ENCODE peak calls at places on chromosomes 5 and 9, in five cellular contexts. S is body of pancreas, G is kidney epithelial cell, E is AG04450, T is pancreas. P is an unnamed sample.

GRCh38 chr9:5375091-5375490 is 35.4 kb upstream of the RLN1 start:
- DNase-seq in S (no peak), G (no peak), E (no peak), T (no peak), P (no peak)

GRCh38 chr9:126420643-126421564 is 94.3 kb downstream of the MVB12B start:
- DNase-seq in S (no peak), G (peak), E (no peak), T (no peak), P (no peak)

GRCh38 chr9:110173322-110173642 is 34.7 kb downstream of the C9orf152 start:
- DNase-seq in S (no peak), G (no peak), E (no peak), T (no peak), P (no peak)

GRCh38 chr5:126450388-126450787 is 27.2 kb downstream of the GRAMD2B start:
- DNase-seq in S (no peak), G (no peak), E (no peak), T (no peak), P (no peak)

GRCh38 chr5:159034083-159034824 is 65.5 kb downstream of the EBF1 start:
- DNase-seq in S (no peak), G (no peak), E (no peak), T (no peak), P (no peak)

GRCh38 chr9:132585954-132586829 is 3.8 kb downstream of the BARHL1 start:
- DNase-seq in S (no peak), G (no peak), E (no peak), T (no peak), P (no peak)

GRCh38 chr9:134618163-134618822 is 23.3 kb upstream of the COL5A1 start:
- DNase-seq in S (peak), G (no peak), E (no peak), T (no peak), P (no peak)

GRCh38 chr5:121979691-121980090 is 17.9 kb downstream of the SRFBP1 start:
- DNase-seq in S (no peak), G (no peak), E (no peak), T (no peak), P (no peak)

GRCh38 chr5:137195483-137195882 is 303.6 kb downstream of the SPOCK1 start:
- DNase-seq in S (no peak), G (no peak), E (no peak), T (no peak), P (no peak)

GRCh38 chr5:90747175-90747574 is 188.6 kb downstream of the ADGRV1 start:
- DNase-seq in S (no peak), G (peak), E (no peak), T (no peak), P (no peak)

GRCh38 chr9:121698627-121699270 is 47.3 kb downstream of the DAB2IP start:
- DNase-seq in S (peak), G (no peak), E (no peak), T (no peak), P (peak)

GRCh38 chr9:114619205-114619758 is 8.2 kb downstream of the TMEM268 start:
- DNase-seq in S (no peak), G (no peak), E (no peak), T (no peak), P (no peak)

GRCh38 chr5:171842006-171842776 is 56.6 kb downstream of the SMIM23 start:
- DNase-seq in S (no peak), G (no peak), E (no peak), T (no peak), P (no peak)

GRCh38 chr9:6086006-6086655 is 70.7 kb upstream of the RANBP6 start:
- DNase-seq in S (no peak), G (no peak), E (no peak), T (no peak), P (no peak)

GRCh38 chr9:69089491-69089890 is 53.9 kb downstream of the FXN start:
- DNase-seq in S (no peak), G (no peak), E (no peak), T (no peak), P (no peak)

GRCh38 chr9:107337676-107338590 is 54.9 kb downstream of the RAD23B start:
- DNase-seq in S (peak), G (no peak), E (no peak), T (no peak), P (no peak)

GRCh38 chr5:121008041-121008440 is 543.9 kb downstream of the PRR16 start:
- DNase-seq in S (no peak), G (no peak), E (no peak), T (no peak), P (no peak)

GRCh38 chr5:180323929-180324632 is 29.1 kb downstream of the GFPT2 start:
- DNase-seq in S (no peak), G (peak), E (peak), T (no peak), P (no peak)

GRCh38 chr9:83538890-83539238 is 663 bp upstream of the FRMD3 start:
- DNase-seq in S (no peak), G (no peak), E (no peak), T (no peak), P (no peak)

GRCh38 chr5:157057459-157058370 is 1.2 kb downstream of the HAVCR1 start:
- DNase-seq in S (no peak), G (no peak), E (no peak), T (no peak), P (no peak)

GRCh38 chr5:142915038-142915437 is 144.9 kb downstream of the ARHGAP26 start:
- DNase-seq in S (no peak), G (no peak), E (no peak), T (no peak), P (no peak)

GRCh38 chr9:73093740-73094379 is 57.8 kb upstream of the ANXA1 start:
- DNase-seq in S (no peak), G (no peak), E (no peak), T (no peak), P (no peak)

GRCh38 chr5:110803467-110804326 is 64.9 kb downstream of the SLC25A46 start:
- DNase-seq in S (no peak), G (no peak), E (no peak), T (no peak), P (no peak)

GRCh38 chr5:179792612-179793469 is 945 bp upstream of the LTC4S start:
- DNase-seq in S (no peak), G (no peak), E (no peak), T (peak), P (no peak)

GRCh38 chr9:72931437-72931836 is 21.4 kb downstream of the ALDH1A1 start:
- DNase-seq in S (no peak), G (peak), E (no peak), T (no peak), P (no peak)

GRCh38 chr9:122791872-122792669 is 3.3 kb downstream of the OR5C1 start:
- DNase-seq in S (no peak), G (no peak), E (no peak), T (no peak), P (no peak)

GRCh38 chr5:6003040-6003825 is 375.1 kb downstream of the MED10 start:
- DNase-seq in S (no peak), G (no peak), E (no peak), T (no peak), P (no peak)

GRCh38 chr9:136036050-136036449 is 59.0 kb downstream of the NACC2 start:
- DNase-seq in S (no peak), G (no peak), E (no peak), T (no peak), P (no peak)

GRCh38 chr5:58629190-58630159 is 46.6 kb downstream of the RAB3C start:
- DNase-seq in S (peak), G (no peak), E (no peak), T (peak), P (no peak)

GRCh38 chr5:143564417-143564816 is 160.9 kb upstream of the NR3C1 start:
- DNase-seq in S (no peak), G (no peak), E (no peak), T (no peak), P (no peak)

GRCh38 chr9:134656334-134657034 is 14.9 kb downstream of the COL5A1 start:
- DNase-seq in S (no peak), G (no peak), E (no peak), T (no peak), P (no peak)

GRCh38 chr5:9820696-9821449 is 190.7 kb upstream of the TAS2R1 start:
- DNase-seq in S (no peak), G (no peak), E (no peak), T (no peak), P (no peak)

GRCh38 chr9:131500377-131500776 is 2.3 kb upstream of the POMT1 start:
- DNase-seq in S (no peak), G (no peak), E (no peak), T (no peak), P (no peak)

GRCh38 chr9:130128251-130128650 is 44.0 kb upstream of the NCS1 start:
- DNase-seq in S (no peak), G (no peak), E (no peak), T (no peak), P (no peak)

GRCh38 chr5:175900131-175900530 is 28.8 kb downstream of the CPLX2 start:
- DNase-seq in S (no peak), G (no peak), E (no peak), T (no peak), P (no peak)

GRCh38 chr5:178490935-178491632 is 99.1 kb downstream of the COL23A1 start:
- DNase-seq in S (no peak), G (no peak), E (no peak), T (no peak), P (no peak)
- H3K4me3 ChIP-seq in S (no peak), G (no peak), E (no peak), T (no peak), P (no peak)

DNA sequence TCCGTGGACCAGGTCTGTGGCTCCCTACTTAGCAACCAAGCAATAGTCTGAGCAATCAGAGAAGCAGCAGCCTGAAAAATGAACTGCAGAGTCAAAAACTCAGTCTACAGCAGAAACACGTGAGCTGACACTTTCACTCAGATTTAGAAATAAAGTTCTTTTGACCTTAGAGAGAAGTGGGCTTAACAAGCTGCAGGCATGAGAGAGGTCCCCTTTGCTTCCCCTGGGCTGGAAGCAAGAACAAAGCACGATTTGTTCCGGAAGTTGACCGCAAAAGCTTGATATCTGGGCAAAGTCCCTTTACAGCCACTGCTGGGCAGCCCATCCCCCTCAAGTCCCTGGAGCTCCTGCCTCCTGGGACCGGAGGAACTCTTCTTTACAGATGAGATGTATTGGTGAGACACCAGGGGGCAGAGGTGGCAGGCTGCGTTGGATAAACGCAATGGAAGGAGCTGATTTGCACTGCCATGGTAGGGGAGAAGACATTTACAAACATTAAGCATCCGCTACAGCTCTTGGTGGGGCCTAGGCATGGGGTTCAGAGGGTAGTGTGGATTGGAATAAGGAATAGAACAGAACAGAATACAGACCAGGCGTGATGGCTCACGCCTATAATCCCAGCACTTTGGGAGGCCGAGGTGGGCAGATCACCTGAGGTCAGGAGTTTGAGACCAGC is 5.8 kb upstream of the SOWAHA start:
- DNase-seq in S (peak), G (no peak), E (no peak), T (peak), P (no peak)
- TF ChIP-seq CTCF in S (peak), G (no peak), E (peak), T (no peak), P (no peak)

GRCh38 chr9:100598641-100599145 is 20.8 kb downstream of the CAVIN4 start:
- DNase-seq in S (peak), G (no peak), E (no peak), T (peak), P (peak)
- H3K4me3 ChIP-seq in S (no peak), G (peak), E (peak), T (peak), P (peak)

GRCh38 chr9:37429441-37430285 is 7.2 kb downstream of the GRHPR start:
- DNase-seq in S (no peak), G (no peak), E (no peak), T (no peak), P (no peak)
- TF ChIP-seq CTCF in S (no peak), G (no peak), E (no peak), T (no peak), P (no peak)

GRCh38 chr9:123834907-123835562 is 94.9 kb downstream of the DENND1A start:
- DNase-seq in S (no peak), G (no peak), E (no peak), T (no peak), P (no peak)
- H3K4me3 ChIP-seq in S (no peak), G (no peak), E (no peak), T (no peak), P (no peak)

DNA sequence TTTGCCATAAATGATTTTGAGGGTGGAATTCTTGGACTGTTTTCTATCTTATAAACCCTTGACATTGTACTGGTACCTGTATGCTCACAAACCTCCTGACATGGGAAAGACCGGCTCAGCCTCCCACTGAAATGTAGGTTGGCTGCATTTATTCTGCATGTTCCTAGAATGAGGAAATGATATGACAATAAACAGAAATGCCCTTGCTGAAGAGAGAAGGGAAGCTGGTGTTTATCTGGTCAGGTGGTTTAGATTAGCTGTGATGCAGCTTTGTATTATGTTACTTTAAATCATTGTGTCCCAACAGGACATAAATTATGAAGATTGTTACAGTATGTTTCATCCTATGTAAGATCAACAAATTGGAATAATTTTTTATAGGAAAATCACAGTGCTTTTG is 23.1 kb upstream of the CATSPER3 start:
- DNase-seq in S (no peak), G (no peak), E (no peak), T (no peak), P (no peak)
- TF ChIP-seq CTCF in S (no peak), G (no peak), E (no peak), T (no peak), P (no peak)

DNA sequence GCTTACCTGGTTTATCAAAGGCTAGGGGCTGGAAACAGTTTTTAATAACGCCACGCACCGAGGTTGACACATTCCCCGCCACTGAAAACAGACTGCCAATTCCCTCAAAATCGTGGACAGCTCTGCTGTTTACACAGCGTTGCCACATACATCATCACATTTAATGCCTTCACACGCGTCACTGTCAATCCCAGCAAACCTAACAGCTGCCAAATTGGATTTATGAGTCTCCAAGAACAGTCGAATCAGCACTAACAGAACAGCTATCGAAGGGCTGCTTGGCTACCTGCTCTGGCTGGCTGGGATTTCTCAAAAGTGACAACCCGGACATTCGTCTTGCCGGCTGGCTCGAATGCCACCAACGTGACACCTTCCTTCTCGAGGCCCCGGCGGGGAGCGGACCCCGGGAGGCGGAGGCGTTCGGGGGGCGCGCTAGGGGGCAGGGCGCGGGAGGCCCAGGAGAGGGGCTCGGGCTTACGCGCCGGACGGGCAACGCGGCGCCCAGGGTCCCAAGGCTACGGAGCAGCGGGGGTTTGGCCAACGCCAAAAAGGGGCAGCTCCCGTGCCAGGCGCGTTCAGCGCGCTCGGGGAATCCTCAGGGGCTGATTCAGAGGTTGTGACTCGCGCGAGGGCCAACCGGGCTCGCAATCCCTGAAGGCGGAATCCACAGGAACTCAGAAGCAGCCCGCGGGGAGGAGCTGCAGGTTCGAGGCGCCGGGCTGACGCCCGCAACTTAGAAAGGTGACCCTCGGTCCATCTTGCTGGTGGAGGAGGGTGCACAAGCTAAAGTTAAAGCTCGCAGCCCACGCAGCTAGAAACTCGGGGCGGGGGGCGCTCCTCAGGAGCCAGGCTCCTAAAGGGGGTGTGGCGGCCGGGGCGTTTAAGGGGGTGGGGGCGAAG is 1.2 kb downstream of the CDC14B start:
- DNase-seq in S (peak), G (no peak), E (no peak), T (peak), P (peak)
- H3K4me3 ChIP-seq in S (peak), G (peak), E (peak), T (peak), P (peak)

DNA sequence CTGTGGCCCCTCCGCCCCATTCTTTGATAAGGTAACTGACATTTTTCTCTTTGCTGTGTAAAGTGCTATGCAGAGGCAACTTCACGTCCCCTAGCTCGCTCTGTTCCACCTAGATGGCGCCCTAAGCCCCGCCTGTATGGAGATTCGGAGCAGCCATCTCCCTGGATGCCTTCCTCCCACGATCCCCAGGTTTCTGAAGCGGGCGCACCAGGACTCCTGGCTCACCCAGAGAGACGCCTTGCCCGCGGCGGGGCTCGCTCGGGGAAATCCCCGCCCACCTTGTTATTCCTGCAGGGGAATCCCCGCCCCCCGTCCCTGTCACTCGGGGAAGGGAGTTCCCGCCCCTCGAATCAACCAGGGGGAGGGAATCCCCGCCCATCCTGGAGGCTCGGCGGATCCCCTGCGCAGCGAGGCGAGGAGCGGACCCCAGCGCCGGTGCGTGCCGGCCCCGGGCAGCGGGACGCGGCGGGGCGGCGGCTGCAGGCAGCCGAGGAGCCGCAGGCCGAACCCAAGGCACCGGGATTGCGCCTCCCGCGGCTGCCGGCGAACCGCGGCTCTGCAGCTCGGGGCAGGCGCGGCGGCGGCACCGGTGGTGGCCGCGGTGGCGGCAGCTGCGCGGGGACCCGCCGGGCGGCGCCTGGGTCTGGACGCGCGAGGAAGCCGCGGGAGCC is at the start of gene PDZD2:
- DNase-seq in S (peak), G (peak), E (peak), T (peak), P (peak)
- TF ChIP-seq CTCF in S (peak), G (peak), E (peak), T (no peak), P (no peak)

GRCh38 chr5:42940853-42941252 is 99.3 kb downstream of the ANXA2R start:
- DNase-seq in S (no peak), G (no peak), E (no peak), T (no peak), P (no peak)

GRCh38 chr5:42944989-42945388 is 95.1 kb downstream of the ANXA2R start:
- DNase-seq in S (no peak), G (peak), E (peak), T (no peak), P (no peak)

GRCh38 chr5:42948961-42949347 is 91.2 kb downstream of the ANXA2R start:
- DNase-seq in S (no peak), G (no peak), E (no peak), T (no peak), P (no peak)

GRCh38 chr5:42949348-42950090 is 90.6 kb downstream of the ANXA2R start:
- DNase-seq in S (peak), G (no peak), E (peak), T (no peak), P (peak)

DNA sequence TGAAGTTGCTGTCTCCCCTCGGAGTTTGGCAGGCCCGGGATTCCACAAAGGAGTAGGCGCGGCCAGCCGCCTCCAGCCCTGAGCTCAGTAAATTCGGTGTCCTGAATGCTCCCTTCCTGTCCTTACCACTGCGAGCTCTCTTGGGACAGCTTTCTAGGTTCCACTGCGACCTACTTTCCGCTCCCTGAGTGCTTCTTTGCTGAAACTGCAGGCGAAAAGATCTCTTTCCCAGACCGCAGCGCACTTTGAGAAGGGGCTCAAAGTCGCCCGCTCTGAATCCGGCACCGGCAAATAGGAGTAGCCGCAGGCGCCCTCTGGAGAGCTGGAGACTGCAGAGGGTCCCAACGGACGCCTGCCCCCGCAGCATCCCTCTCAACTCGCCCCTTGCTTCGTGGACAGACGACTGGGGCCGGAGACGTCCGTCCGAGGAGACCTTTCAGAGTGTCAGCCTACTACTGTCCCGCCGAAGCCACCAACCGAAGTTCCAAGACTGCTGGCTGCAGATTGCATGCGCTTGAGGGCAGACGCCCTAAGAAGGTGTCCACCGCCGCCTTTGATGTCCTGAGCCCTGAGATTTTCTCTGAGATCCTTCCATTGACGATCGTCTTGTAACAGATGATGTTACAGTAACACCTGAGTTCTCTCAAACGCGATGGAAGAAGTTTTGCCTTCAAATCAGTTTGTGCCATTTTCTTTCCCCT is 96.0 kb downstream of the ANXA2R start:
- DNase-seq in S (no peak), G (no peak), E (no peak), T (no peak), P (peak)
- H3K4me3 ChIP-seq in S (no peak), G (peak), E (peak), T (no peak), P (peak)

P was measured in heart right ventricle.